ENCODE peak calls at places on chromosomes 7 and 10, in five cellular contexts. P is cardiac fibroblast, G is right lobe of liver, H is colonic mucosa, Q is cardiac muscle cell. D is an unnamed sample.

GRCh38 chr7:6175642-6176041 is 96.8 kb downstream of the CYTH3 start:
- DNase-seq in G (no peak), H (no peak), P (peak), Q (peak), D (peak)

GRCh38 chr10:95519132-95519487 is 42.1 kb downstream of the SORBS1 start:
- DNase-seq in P (no peak), H (no peak), Q (no peak), G (peak), D (no peak)

GRCh38 chr7:132709971-132710567 is 133.8 kb upstream of the PLXNA4 start:
- DNase-seq in G (no peak), H (no peak), P (peak), Q (peak), D (peak)

GRCh38 chr10:61136151-61136550 is 192.2 kb upstream of the RHOBTB1 start:
- DNase-seq in P (no peak), H (no peak), G (no peak), Q (peak), D (no peak)

GRCh38 chr7:876972-877311 is 588 bp downstream of the GET4 start:
- DNase-seq in G (no peak), P (no peak), H (peak), Q (peak), D (no peak)

GRCh38 chr7:116683786-116684185 is 11.8 kb downstream of the MET start:
- DNase-seq in Q (no peak), G (no peak), P (no peak), H (no peak), D (no peak)

GRCh38 chr10:24346877-24347505 is 138.1 kb downstream of the KIAA1217 start:
- DNase-seq in H (no peak), Q (no peak), G (no peak), P (no peak), D (no peak)

GRCh38 chr10:30786131-30786530 is 156.6 kb upstream of the LYZL2 start:
- DNase-seq in G (no peak), H (no peak), P (peak), Q (no peak), D (no peak)

GRCh38 chr7:28738384-28738783 is 219.7 kb downstream of the TRIL start:
- DNase-seq in G (no peak), Q (peak), P (peak), H (no peak), D (no peak)

GRCh38 chr7:90708841-90709317 is 112.8 kb downstream of the CDK14 start:
- DNase-seq in P (no peak), Q (peak), G (no peak), H (peak), D (no peak)
- H3K4me3 ChIP-seq in P (no peak), Q (no peak), G (no peak), H (no peak), D (no peak)

DNA sequence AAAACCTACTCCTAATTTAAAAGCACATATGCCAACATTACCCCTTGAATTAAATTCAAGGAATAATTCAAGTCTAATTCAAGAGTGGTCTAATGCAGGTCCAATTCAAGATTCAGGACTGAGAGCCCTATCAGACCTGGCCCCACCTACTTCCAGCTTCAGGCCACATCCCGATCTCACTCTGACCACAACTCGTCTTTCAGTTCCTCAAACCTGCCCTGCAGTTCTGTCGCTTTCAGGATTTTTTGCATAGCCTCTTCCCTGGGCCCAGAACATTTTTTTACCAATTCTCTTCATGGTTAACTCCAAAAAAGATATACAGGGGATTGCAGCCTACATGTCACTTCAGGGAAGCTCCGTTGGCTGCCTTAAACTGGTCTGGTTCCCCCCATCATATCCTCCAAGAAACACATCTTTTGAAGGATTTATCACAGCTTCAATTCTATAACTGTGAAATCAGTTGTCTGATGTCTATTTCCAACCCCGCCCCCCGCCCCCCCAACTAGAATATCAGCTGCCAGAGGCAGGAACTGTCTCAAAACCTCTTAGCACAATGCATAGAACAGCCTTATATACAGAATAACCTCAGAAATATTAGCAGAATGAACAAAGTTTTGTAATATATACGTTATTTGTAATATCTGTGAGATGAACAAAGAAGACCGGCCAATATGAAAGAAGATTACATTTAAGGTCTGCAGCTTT is 20.8 kb downstream of the CCDC6 start:
- DNase-seq in P (no peak), H (no peak), Q (no peak), G (no peak), D (no peak)
- H3K4me3 ChIP-seq in P (no peak), H (no peak), Q (no peak), G (no peak), D (no peak)

DNA sequence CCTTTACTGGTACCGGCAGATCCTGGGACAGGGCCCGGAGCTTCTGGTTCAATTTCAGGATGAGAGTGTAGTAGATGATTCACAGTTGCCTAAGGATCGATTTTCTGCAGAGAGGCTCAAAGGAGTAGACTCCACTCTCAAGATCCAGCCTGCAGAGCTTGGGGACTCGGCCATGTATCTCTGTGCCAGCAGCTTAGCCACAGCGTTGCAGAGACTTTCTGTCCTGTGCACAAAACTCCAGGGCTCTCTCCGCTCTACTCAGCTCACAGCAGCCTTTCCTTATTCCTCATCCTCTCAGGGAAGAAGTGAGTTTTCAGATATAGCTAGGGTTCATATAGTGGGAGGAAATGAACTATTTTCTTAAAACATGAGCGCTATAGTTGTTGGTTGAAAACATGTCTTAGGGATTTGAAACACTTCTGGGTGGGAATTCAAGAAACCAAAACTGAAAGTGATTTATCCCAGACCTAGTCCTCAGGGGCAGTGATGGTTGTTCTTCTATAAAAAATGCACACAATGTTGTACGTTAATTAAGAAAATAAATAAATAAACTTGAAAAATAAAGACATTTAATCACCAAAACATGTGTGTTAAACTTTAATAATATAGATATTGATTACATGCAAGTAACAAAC is 150.2 kb upstream of the PRSS58 start:
- DNase-seq in P (peak), G (no peak), Q (peak), H (no peak), D (no peak)
- H3K4me3 ChIP-seq in P (peak), G (no peak), Q (no peak), H (no peak), D (peak)

GRCh38 chr10:132175401-132175800 is 11.3 kb upstream of the DPYSL4 start:
- DNase-seq in Q (no peak), H (no peak), P (no peak), G (no peak), D (no peak)

GRCh38 chr10:132175907-132176581 is 10.7 kb upstream of the DPYSL4 start:
- DNase-seq in Q (no peak), P (no peak), G (no peak), H (no peak), D (no peak)

GRCh38 chr10:132178046-132178445 is 8.7 kb upstream of the DPYSL4 start:
- DNase-seq in G (no peak), H (no peak), Q (no peak), P (no peak), D (no peak)

GRCh38 chr10:132178885-132179545 is 7.7 kb upstream of the DPYSL4 start:
- DNase-seq in H (no peak), Q (no peak), G (no peak), P (no peak), D (no peak)

DNA sequence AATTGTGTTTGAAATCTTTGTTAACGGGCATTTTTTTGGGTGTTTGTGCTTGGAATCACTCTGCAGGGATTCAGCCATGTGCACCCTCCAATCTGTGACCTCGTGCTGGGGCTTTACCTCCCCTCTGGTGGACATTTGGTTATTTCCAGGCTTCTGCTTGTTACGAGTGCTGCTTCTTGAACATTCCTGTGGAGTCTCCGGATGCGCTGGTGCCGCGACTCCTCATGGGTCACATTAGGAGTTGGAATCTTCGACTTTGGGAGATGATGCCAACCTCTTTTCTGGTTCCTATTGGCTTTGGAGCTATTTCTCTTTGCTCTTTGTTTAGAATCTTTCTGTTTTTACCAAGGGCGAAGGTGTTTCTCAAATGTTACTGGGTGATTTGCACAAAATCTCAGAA is 10.1 kb upstream of the DPYSL4 start:
- DNase-seq in Q (no peak), G (no peak), P (no peak), H (no peak), D (no peak)
- H3K4me3 ChIP-seq in Q (no peak), G (no peak), P (no peak), H (no peak), D (no peak)

GRCh38 chr10:43102063-43102828 is 25.4 kb downstream of the RET start:
- DNase-seq in Q (no peak), P (no peak), G (no peak), H (no peak), D (no peak)

GRCh38 chr10:43106256-43107091 is 29.6 kb downstream of the RET start:
- DNase-seq in H (no peak), Q (no peak), G (no peak), P (no peak), D (no peak)

GRCh38 chr10:43108951-43109350 is 29.3 kb upstream of the CSGALNACT2 start:
- DNase-seq in P (no peak), H (no peak), Q (no peak), G (no peak), D (no peak)

GRCh38 chr10:43105793-43106158 is 28.9 kb downstream of the RET start:
- DNase-seq in Q (no peak), P (no peak), G (no peak), H (no peak), D (no peak)

DNA sequence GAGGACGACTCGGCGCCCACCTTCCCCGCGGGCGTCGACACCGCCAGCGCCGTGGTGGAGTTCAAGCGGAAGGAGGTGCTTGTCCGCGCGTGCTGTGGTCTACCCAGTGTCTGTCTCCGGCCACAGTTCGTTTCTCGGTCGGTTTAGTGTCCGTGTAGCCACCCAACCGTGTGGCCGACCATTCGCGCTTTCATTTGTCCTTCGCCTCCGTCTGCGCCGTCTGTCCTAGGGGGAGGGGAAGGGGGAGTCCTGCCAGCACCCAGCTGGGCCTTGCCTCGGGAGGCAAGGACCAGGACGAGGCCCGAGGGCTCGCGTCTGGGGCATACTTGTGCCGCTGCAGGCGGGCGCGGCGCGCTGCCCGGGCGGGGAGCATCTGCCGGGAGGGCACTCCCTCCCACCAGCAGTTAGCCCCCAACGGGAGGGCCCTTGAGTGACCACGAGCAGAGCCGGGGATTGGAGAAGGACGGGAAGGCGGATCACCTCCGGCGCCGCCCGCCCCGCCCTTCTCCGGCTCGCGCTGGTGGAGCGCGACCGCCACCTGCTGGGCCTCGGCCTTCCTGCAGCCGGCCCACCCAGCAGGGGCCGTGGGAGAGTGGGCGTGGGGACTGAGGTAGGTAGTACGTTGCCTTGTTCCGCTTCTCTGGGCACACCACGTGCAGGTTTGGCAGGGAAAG is 28.4 kb downstream of the RET start:
- DNase-seq in H (peak), G (peak), P (peak), Q (peak), D (no peak)
- H3K4me3 ChIP-seq in H (peak), G (peak), P (peak), Q (peak), D (peak)

GRCh38 chr7:157826566-157826965 is 489.8 kb downstream of the DNAJB6 start:
- DNase-seq in H (no peak), P (no peak), G (no peak), Q (no peak), D (no peak)
- H3K4me3 ChIP-seq in H (no peak), P (no peak), G (no peak), Q (no peak), D (no peak)

DNA sequence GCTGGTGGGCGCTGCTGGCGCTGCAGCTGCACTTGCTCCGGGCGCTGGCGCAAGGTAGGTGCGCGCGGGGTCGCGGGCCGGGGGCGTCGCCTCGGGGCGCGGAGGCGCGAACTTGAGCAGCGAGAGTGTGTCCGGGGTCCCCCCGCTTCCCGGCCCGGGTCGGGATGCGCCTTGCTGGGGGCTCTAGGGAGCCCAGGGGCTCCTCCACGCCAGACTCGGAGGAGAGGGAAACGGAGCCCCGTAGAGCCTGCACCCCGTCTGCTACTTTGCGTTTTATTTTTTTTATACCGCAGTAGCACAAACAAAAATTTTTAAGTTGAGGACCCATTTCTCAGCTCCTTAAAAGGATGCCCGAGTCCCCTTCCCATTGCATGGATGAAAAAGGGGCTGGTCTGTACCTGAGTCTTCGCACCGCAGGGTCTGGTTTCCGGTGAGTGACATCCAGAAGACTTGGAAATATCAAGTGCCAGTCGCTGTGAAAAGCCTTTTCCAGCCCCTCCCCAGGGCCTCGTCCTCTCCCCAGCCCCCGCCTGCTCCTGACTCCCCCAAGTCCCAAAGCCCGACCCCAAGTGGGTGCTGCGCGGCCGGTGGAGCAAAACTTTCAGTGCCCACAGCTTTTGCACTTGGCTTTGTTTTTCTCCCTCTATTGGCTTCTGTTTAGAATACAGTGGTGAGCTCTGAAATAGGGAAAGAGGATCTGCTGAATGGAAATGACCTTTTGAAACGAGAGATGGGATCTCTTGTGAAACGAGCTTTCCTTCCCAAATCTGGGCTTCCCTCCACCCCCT is 973 bp downstream of the SDK1 start:
- DNase-seq in G (no peak), Q (peak), H (no peak), P (peak), D (no peak)
- H3K4me3 ChIP-seq in G (peak), Q (peak), H (peak), P (peak), D (peak)

DNA sequence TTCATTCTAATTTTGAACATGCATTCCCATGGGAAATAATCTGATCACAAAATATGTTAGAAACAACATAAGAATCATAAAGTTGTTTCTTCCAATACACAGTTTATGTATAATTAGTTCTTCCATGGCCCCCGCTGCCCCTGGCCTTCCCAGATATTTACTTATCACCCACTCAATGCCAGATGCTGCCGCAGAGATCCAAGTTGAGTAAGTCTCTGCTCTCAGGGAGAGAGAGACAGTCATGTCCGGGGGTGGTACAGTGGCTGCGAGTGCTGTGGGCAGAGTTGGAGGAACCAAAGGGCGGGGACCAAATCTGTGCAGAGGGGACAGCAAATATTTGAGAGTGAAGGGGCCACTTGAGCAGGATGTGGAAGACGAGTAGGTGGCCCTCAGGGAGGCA is 37.1 kb downstream of the COL26A1 start:
- DNase-seq in P (no peak), H (no peak), Q (no peak), G (no peak), D (no peak)
- H3K4me3 ChIP-seq in P (no peak), H (no peak), Q (no peak), G (no peak), D (no peak)

DNA sequence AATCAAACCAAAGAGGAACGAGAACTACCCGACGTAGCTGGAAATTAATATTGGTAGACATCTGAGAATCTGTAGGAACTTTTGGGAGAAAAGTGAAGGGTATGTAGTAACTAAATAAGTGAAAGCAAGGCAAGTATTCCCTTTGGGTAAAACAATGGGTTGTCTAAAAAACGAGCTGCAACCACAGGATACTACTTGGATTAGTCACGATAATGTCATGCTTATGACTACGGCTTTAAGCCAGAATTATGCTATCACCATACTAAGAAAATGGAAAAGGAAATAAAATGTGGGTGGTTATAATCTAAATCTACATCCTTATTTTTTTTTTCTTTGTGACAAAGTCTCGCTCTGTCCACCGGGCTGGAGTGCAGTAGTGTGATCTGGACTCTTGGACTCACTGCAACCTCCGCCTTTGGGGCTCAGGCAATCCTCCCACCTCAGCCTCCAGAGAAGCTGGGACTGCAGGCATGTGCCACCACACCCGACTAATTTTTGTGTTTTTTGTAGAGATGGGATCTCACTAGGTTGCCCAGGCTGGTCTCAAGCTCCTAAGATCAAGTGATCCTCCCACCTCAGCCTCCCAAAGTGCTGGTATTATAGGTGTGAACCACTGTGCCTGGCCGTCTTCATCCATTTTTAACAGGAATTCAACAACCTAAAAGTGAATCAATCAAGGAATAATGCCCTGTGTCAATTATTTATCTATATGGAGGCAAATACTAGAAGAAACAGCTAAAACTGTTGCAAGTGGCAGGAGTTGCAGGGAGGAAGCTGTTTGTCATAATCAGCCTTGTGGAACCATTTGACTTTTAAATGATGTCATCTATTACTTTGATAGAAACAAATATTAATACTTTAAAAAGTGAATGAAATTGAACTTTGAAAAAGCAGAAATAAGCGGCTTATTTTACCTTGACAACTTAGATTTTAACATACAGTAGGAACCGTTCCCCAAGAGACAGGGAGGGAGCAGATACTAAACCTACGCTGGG is 189.3 kb downstream of the PRPF18 start:
- DNase-seq in P (peak), Q (peak), H (no peak), G (no peak), D (peak)
- H3K4me3 ChIP-seq in P (no peak), Q (no peak), H (no peak), G (no peak), D (no peak)

D was measured in skeletal muscle cell.